ENCODE peak calls at places on chromosomes 7 and 10, in six cellular contexts. D is PC-9; W is CD4-positive, alpha-beta T cell; U is GM13977; P is endodermal cell; V is AG04449. L is an unnamed sample.

GRCh38 chr7:2621061-2621828 is 10.5 kb upstream of the TTYH3 start:
- DNase-seq in D (no peak), W (no peak), U (no peak), P (peak; percentile 89), V (no peak), L (peak; percentile 52)

GRCh38 chr7:21251166-21251806 is 176.6 kb upstream of the SP4 start:
- DNase-seq in D (no peak), W (no peak), U (no peak), P (no peak), V (no peak), L (no peak)

GRCh38 chr10:119853584-119853983 is 19.1 kb downstream of the MCMBP start:
- DNase-seq in D (no peak), W (no peak), U (no peak), P (no peak), V (no peak), L (no peak)

GRCh38 chr10:98212204-98212603 is 55.8 kb downstream of the LOXL4 start:
- DNase-seq in D (peak; percentile 82), W (no peak), U (no peak), P (no peak), V (no peak), L (no peak)

GRCh38 chr7:2437136-2437535 is 33.7 kb downstream of the CHST12 start:
- DNase-seq in D (peak; percentile 69), W (no peak), U (no peak), P (no peak), V (no peak), L (no peak)

GRCh38 chr7:1742555-1743303 is 72.7 kb downstream of the ELFN1 start:
- DNase-seq in D (no peak), W (no peak), U (peak; percentile 81), P (no peak), V (no peak), L (no peak)

GRCh38 chr7:36318116-36318515 is 71.5 kb upstream of the ANLN start:
- DNase-seq in D (no peak), W (no peak), U (no peak), P (peak; percentile 67), V (no peak), L (no peak)

GRCh38 chr10:124696446-124697392 is 47.5 kb downstream of the FAM53B start:
- DNase-seq in D (no peak), W (peak; percentile 55), U (peak; percentile 84), P (no peak), V (no peak), L (no peak)

GRCh38 chr10:43899224-43899959 is 250.7 kb upstream of the ZNF32 start:
- DNase-seq in D (no peak), W (no peak), U (no peak), P (no peak), V (no peak), L (peak; percentile 32)

GRCh38 chr10:114323023-114323422 is 81.3 kb downstream of the AFAP1L2 start:
- DNase-seq in D (no peak), W (no peak), U (no peak), P (no peak), V (no peak), L (peak; percentile 7)

GRCh38 chr10:75432763-75433162 is 1.3 kb downstream of the LRMDA start:
- DNase-seq in D (no peak), W (no peak), U (no peak), P (peak; percentile 60), V (no peak), L (no peak)

GRCh38 chr7:105691029-105691691 is 109.9 kb upstream of the EFCAB10 start:
- DNase-seq in D (no peak), W (no peak), U (peak; percentile 49), P (peak; percentile 72), V (no peak), L (peak; percentile 30)

GRCh38 chr7:82375713-82376112 is 67.9 kb downstream of the CACNA2D1 start:
- DNase-seq in D (no peak), W (no peak), U (no peak), P (no peak), V (no peak), L (no peak)

GRCh38 chr7:85184599-85185354 is 2.1 kb downstream of the SEMA3D start:
- DNase-seq in D (no peak), W (no peak), U (no peak), P (peak; percentile 63), V (no peak), L (peak; percentile 75)

GRCh38 chr7:82985144-82985802 is 177.4 kb downstream of the PCLO start:
- DNase-seq in D (no peak), W (no peak), U (no peak), P (no peak), V (no peak), L (no peak)

GRCh38 chr7:41188163-41189130 is 514.4 kb downstream of the INHBA start:
- DNase-seq in D (peak; percentile 99), W (no peak), U (no peak), P (no peak), V (peak; percentile 69), L (peak; percentile 85)

GRCh38 chr7:77482015-77482414 is 55.1 kb upstream of the PTPN12 start:
- DNase-seq in D (peak; percentile 95), W (no peak), U (no peak), P (no peak), V (no peak), L (no peak)

GRCh38 chr7:7333610-7334009 is 151.3 kb downstream of the C1GALT1 start:
- DNase-seq in D (no peak), W (no peak), U (no peak), P (no peak), V (no peak), L (no peak)

GRCh38 chr7:147251924-147252323 is 1135.3 kb downstream of the CNTNAP2 start:
- DNase-seq in D (no peak), W (no peak), U (no peak), P (no peak), V (no peak), L (no peak)

GRCh38 chr7:147245274-147245673 is 1128.7 kb downstream of the CNTNAP2 start:
- DNase-seq in D (no peak), W (no peak), U (peak; percentile 31), P (peak; percentile 81), V (no peak), L (no peak)

GRCh38 chr7:147249956-147250355 is 1133.4 kb downstream of the CNTNAP2 start:
- DNase-seq in D (no peak), W (no peak), U (no peak), P (no peak), V (no peak), L (no peak)
- TF ChIP-seq CTCF in D (no peak), W (no peak), U (no peak), P (peak; percentile 55), V (no peak), L (no peak)

DNA sequence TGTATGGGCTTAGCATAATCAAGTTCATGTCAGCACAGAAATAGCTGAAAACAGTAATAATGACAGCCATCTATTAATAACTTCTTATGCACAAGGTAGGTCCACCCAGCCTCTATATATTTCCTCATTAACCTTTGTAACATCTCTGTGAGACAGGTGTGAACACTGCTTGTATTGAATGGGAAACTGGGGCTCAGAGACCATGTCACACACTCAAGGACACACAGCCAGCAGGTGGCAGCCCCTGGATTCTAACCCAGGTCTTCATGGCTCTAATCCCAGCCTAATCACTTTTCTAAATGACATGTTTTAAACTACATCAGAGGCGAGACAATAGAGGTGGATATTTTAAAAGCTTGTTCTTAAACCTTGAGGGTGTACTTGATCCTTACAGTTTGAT is 591.4 kb downstream of the PARD3 start:
- DNase-seq in D (no peak), W (no peak), U (no peak), P (no peak), V (no peak), L (no peak)
- TF ChIP-seq CTCF in D (no peak), W (no peak), U (no peak), P (peak; percentile 37), V (no peak), L (no peak)

GRCh38 chr10:71212249-71213126 is at the start of gene UNC5B:
- DNase-seq in D (peak; percentile 71), W (peak; percentile 58), U (peak; percentile 74), P (peak; percentile 96), V (no peak), L (peak; percentile 81)
- TF ChIP-seq CTCF in D (no peak), W (no peak), U (no peak), P (peak; percentile 66), V (peak; percentile 41), L (peak; percentile 64)

GRCh38 chr7:128395748-128396147 is 14.0 kb downstream of the IMPDH1 start:
- DNase-seq in D (no peak), W (no peak), U (no peak), P (no peak), V (no peak), L (no peak)
- TF ChIP-seq CTCF in D (no peak), W (no peak), U (peak; percentile 31), P (peak; percentile 55), V (no peak), L (peak; percentile 51)

GRCh38 chr7:129824291-129825004 is 128.3 kb downstream of the UBE2H start:
- DNase-seq in D (no peak), W (no peak), U (no peak), P (peak; percentile 44), V (no peak), L (no peak)

GRCh38 chr7:129825554-129826267 is 127.0 kb downstream of the UBE2H start:
- DNase-seq in D (peak; percentile 70), W (peak; percentile 93), U (peak; percentile 89), P (peak; percentile 97), V (no peak), L (peak; percentile 47)

GRCh38 chr7:129827467-129827990 is 125.2 kb downstream of the UBE2H start:
- DNase-seq in D (no peak), W (no peak), U (no peak), P (peak; percentile 55), V (no peak), L (no peak)

GRCh38 chr7:129828078-129828762 is 124.5 kb downstream of the UBE2H start:
- DNase-seq in D (no peak), W (no peak), U (no peak), P (peak; percentile 44), V (no peak), L (no peak)

DNA sequence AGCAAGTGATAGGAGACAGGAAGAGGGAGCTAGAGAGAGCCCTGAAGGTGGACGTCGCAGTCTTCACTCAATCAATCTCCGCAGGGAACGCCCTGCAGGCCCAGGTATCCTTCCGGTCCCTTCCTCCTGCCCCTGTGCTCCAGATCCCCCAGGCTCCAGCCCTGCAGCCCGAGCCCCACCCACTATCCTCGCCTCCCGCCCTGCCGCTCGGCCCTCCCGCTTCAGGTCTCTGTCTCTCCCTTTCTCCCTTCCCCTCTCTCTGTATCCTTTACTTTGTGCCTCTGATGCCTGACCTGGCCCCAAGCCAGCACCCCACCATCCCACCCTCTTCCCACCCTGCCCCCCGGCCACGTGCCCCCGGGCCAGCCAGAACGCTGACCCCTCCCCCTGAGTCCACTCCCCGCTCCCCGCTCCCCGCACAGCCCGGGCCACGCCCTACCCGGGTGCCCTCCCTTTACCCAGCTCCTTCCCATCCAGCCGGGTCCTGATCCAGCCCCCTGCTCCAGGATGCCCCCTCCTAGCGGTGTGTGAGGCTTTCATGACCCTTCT is 127.7 kb downstream of the UBE2H start:
- DNase-seq in D (peak; percentile 80), W (no peak), U (peak; percentile 62), P (peak; percentile 98), V (no peak), L (peak; percentile 35)
- TF ChIP-seq CTCF in D (no peak), W (no peak), U (peak; percentile 18), P (no peak), V (peak; percentile 46), L (no peak)

DNA sequence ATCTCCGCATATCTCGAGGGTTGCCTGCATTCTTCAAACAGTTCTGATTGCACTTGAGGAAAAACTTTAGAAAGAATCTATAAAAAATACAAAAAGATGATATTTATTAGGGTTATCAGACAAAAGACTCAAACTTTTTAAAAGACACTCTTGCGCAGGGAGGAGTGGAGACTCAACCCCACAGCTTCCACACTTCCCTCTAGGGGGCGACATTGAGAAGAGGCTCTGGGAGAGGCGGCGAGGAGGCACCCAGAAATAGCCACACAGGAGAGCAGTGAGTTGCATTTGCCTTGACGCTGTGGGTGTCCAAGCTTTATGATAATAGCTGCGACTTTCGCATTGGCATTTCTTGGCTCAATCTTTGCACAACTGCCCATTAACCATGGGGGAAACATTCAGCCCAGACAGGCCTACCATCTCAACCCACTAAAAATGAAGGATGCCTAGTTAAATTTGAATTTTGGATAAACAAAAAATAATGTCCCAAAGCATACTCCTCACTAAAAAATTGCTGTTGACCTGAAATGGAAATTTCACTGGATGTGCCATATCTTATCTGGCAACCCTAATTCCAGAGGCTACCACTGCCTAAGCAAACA is 86.2 kb downstream of the EBF3 start:
- DNase-seq in D (no peak), W (peak; percentile 41), U (no peak), P (peak; percentile 86), V (no peak), L (no peak)
- TF ChIP-seq CTCF in D (peak; percentile 33), W (peak; percentile 42), U (peak; percentile 54), P (peak; percentile 86), V (peak; percentile 10), L (peak; percentile 61)

L was measured in HFFc6.